ENCODE peak calls at places on chromosomes 6 and 20, in ten cellular contexts. F, E, K, J, V, N, B, T, U and G are unnamed samples.

GRCh38 chr6:106411643-106412200 is 51.2 kb downstream of the CRYBG1 start:
- DNase-seq in F (no peak), E (no peak), K (peak; percentile 39), J (no peak), V (no peak), N (no peak), B (no peak), T (no peak), U (peak; percentile 26), G (peak; percentile 7)

GRCh38 chr20:6058684-6059295 is 4.9 kb upstream of the LRRN4 start:
- DNase-seq in F (no peak), E (peak; percentile 66), K (no peak), J (no peak), V (no peak), N (peak; percentile 75), B (peak; percentile 12), T (peak; percentile 30), U (peak; percentile 38), G (no peak)

GRCh38 chr6:64439274-64439673 is 803.7 kb downstream of the PHF3 start:
- DNase-seq in F (no peak), E (no peak), K (no peak), J (no peak), V (no peak), N (no peak), B (no peak), T (no peak), U (no peak), G (no peak)

GRCh38 chr6:98931710-98932109 is 16.0 kb downstream of the FBXL4 start:
- DNase-seq in F (no peak), E (no peak), K (no peak), J (no peak), V (no peak), N (no peak), B (no peak), T (no peak), U (no peak), G (no peak)

GRCh38 chr6:21634582-21634981 is 41.0 kb downstream of the SOX4 start:
- DNase-seq in F (no peak), E (no peak), K (no peak), J (peak; percentile 96), V (no peak), N (peak; percentile 22), B (peak; percentile 98), T (peak; percentile 98), U (peak; percentile 26), G (no peak)

GRCh38 chr6:26250806-26251075 is 114.3 kb upstream of the BTN3A2 start:
- DNase-seq in F (no peak), E (no peak), K (no peak), J (peak; percentile 55), V (no peak), N (peak; percentile 66), B (no peak), T (no peak), U (no peak), G (no peak)

GRCh38 chr6:161406633-161407032 is 132.8 kb upstream of the AGPAT4 start:
- DNase-seq in F (no peak), E (no peak), K (no peak), J (peak; percentile 88), V (no peak), N (no peak), B (peak; percentile 91), T (peak; percentile 92), U (no peak), G (no peak)

GRCh38 chr6:44203955-44204354 is 12.8 kb upstream of the MYMX start:
- DNase-seq in F (no peak), E (no peak), K (no peak), J (no peak), V (no peak), N (no peak), B (no peak), T (no peak), U (no peak), G (no peak)

GRCh38 chr6:57190140-57190539 is 18.0 kb downstream of the BAG2 start:
- DNase-seq in F (no peak), E (no peak), K (no peak), J (peak; percentile 47), V (no peak), N (no peak), B (no peak), T (peak; percentile 28), U (peak; percentile 46), G (peak; percentile 12)

GRCh38 chr20:18989736-18990474 is 176.3 kb downstream of the SCP2D1 start:
- DNase-seq in F (peak; percentile 76), E (no peak), K (no peak), J (no peak), V (no peak), N (no peak), B (no peak), T (no peak), U (no peak), G (no peak)

GRCh38 chr6:19311786-19312185 is 525.4 kb upstream of the ID4 start:
- DNase-seq in F (no peak), E (no peak), K (peak; percentile 70), J (no peak), V (no peak), N (no peak), B (no peak), T (no peak), U (no peak), G (no peak)

GRCh38 chr6:106134906-106135634 is 48.9 kb downstream of the PRDM1 start:
- DNase-seq in F (no peak), E (no peak), K (no peak), J (no peak), V (no peak), N (no peak), B (peak; percentile 46), T (peak; percentile 61), U (peak; percentile 59), G (no peak)

DNA sequence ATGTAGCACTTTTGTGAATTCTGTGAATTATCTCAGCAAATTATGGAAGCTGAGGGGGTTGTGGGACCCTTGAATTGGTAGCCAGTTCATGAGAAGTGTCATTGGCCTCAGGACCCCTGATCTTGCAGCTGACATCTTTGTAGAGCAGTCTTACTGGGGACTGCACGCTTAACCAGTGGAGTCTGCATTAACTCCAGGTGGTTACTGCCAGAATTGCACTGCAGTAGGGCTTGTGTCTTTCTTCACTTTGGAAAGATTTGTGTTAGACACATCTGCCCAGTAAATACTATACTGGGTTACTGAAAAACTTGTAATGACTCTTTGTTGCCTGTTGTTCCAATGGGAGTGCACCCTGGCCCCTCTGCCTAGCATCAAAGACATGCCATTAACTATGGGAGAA is 21.2 kb upstream of the CDKN1A start:
- DNase-seq in F (no peak), E (no peak), K (no peak), J (no peak), V (no peak), N (no peak), B (no peak), T (no peak), U (no peak), G (no peak)
- TF ChIP-seq CTCF in F (no peak), E (no peak), K (peak; percentile 11), J (no peak), V (no peak), N (no peak), B (no peak), T (no peak), U (no peak), G (peak; percentile 1)

GRCh38 chr20:44429017-44429339 is 46.7 kb upstream of the TTPAL start:
- DNase-seq in F (no peak), E (no peak), K (no peak), J (no peak), V (no peak), N (no peak), B (no peak), T (peak; percentile 11), U (no peak), G (no peak)

GRCh38 chr20:44428174-44429016 is 47.3 kb upstream of the TTPAL start:
- DNase-seq in F (no peak), E (no peak), K (no peak), J (no peak), V (no peak), N (no peak), B (no peak), T (no peak), U (no peak), G (no peak)

GRCh38 chr20:44431118-44431501 is 44.6 kb upstream of the TTPAL start:
- DNase-seq in F (no peak), E (no peak), K (no peak), J (no peak), V (no peak), N (no peak), B (no peak), T (no peak), U (no peak), G (no peak)

GRCh38 chr20:44430270-44431065 is 45.2 kb upstream of the TTPAL start:
- DNase-seq in F (no peak), E (no peak), K (no peak), J (no peak), V (no peak), N (no peak), B (no peak), T (no peak), U (no peak), G (no peak)

DNA sequence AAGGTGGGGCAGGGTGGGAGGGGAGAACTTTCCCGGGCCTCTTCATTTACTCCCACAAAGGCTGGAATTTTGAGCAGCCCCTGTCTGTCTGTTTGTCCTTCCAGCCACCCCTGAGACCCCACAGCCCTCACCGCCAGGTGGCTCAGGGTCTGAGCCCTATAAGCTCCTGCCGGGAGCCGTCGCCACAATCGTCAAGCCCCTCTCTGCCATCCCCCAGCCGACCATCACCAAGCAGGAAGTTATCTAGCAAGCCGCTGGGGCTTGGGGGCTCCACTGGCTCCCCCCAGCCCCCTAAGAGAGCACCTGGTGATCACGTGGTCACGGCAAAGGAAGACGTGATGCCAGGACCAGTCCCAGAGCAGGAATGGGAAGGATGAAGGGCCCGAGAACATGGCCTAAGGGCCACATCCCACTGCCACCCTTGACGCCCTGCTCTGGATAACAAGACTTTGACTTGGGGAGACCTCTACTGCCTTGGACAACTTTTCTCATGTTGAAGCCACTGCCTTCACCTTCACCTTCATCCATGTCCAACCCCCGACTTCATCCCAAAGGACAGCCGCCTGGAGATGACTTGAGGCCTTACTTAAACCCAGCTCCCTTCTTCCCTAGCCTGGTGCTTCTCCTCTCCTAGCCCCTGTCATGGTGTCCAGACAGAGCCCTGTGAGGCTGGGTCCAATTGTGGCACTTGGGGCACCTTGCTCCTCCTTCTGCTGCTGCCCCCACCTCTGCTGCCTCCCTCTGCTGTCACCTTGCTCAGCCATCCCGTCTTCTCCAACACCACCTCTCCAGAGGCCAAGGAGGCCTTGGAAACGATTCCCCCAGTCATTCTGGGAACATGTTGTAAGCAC is 46.0 kb upstream of the TTPAL start:
- DNase-seq in F (no peak), E (no peak), K (no peak), J (no peak), V (no peak), N (no peak), B (no peak), T (no peak), U (no peak), G (no peak)
- H3K4me3 ChIP-seq in F (no peak overlapping the region), E (no peak overlapping the region), K (no peak overlapping the region), J (no peak overlapping the region), V (no peak overlapping the region), N (no peak overlapping the region), B (no peak overlapping the region), T (no peak overlapping the region), U (no peak overlapping the region), G (no peak overlapping the region)

GRCh38 chr6:131167773-131168172 is 32.5 kb downstream of the AKAP7 start:
- DNase-seq in F (no peak), E (no peak), K (no peak), J (peak; percentile 17), V (no peak), N (no peak), B (no peak), T (no peak), U (no peak), G (no peak)
- TF ChIP-seq CTCF in F (no peak), E (no peak), K (peak; percentile 27), J (peak; percentile 38), V (peak; percentile 37), N (no peak), B (peak; percentile 6), T (no peak), U (peak; percentile 48), G (no peak)

GRCh38 chr6:151291145-151292055 is 51.6 kb downstream of the AKAP12 start:
- DNase-seq in F (peak; percentile 65), E (no peak), K (no peak), J (peak; percentile 96), V (peak; percentile 39), N (peak; percentile 43), B (peak; percentile 88), T (peak; percentile 88), U (peak; percentile 60), G (no peak)
- H3K4me3 ChIP-seq in F (peak overlapping the region; percentile 9), E (no peak overlapping the region), K (no peak overlapping the region), J (no peak overlapping the region), V (no peak overlapping the region), N (no peak overlapping the region), B (no peak overlapping the region), T (peak overlapping the region; percentile 6), U (no peak overlapping the region), G (no peak overlapping the region)